ENCODE peak calls at places on chromosomes 1 and 21, in four cellular contexts. D is HCT116, H is K562, B is HepG2. Q is an unnamed sample. For H3K4me1, the result is how much of the 10 kb centered on the place peaks cover.

GRCh38 chr1:227786673-227787512 is 28.6 kb upstream of the PRSS38 start:
- DNase-seq in H (no peak), B (no peak), D (no peak), Q (no peak)

GRCh38 chr1:209685835-209686234 is 10.6 kb downstream of the G0S2 start:
- DNase-seq in B (no peak), D (no peak), H (no peak), Q (no peak)

GRCh38 chr21:42956824-42957632 is 17.3 kb upstream of the PKNOX1 start:
- DNase-seq in H (no peak), D (no peak), B (peak), Q (no peak)

GRCh38 chr1:236321101-236321500 is 39.3 kb upstream of the ERO1B start:
- DNase-seq in H (no peak), B (no peak), D (no peak), Q (no peak)

GRCh38 chr1:36988741-36989193 is 45.5 kb downstream of the GRIK3 start:
- DNase-seq in H (no peak), B (no peak), D (no peak), Q (no peak)

GRCh38 chr1:165891461-165891860 is 64.0 kb downstream of the UCK2 start:
- DNase-seq in D (no peak), H (no peak), B (no peak), Q (no peak)

GRCh38 chr1:224212618-224213037 is 29.6 kb downstream of the DEGS1 start:
- DNase-seq in H (no peak), B (no peak), D (no peak), Q (no peak)

GRCh38 chr1:67832737-67833594 is at the start of gene GNG12:
- DNase-seq in B (no peak), D (peak), H (peak), Q (no peak)

GRCh38 chr1:65002156-65002507 is 35.8 kb upstream of the JAK1 start:
- DNase-seq in H (no peak), D (no peak), B (no peak), Q (no peak)

GRCh38 chr21:31338892-31339368 is 5.1 kb downstream of the TIAM1 start:
- DNase-seq in H (no peak), B (no peak), D (no peak), Q (no peak)

GRCh38 chr1:226887006-226887405 is 16.6 kb downstream of the PSEN2 start:
- DNase-seq in B (no peak), D (no peak), H (no peak), Q (no peak)

GRCh38 chr1:203454986-203455471 is 20.6 kb upstream of the PRELP start:
- DNase-seq in D (no peak), B (no peak), H (no peak), Q (no peak)
- TF ChIP-seq SIN3A in D (no peak), B (no peak), H (no peak), Q (no peak)

DNA sequence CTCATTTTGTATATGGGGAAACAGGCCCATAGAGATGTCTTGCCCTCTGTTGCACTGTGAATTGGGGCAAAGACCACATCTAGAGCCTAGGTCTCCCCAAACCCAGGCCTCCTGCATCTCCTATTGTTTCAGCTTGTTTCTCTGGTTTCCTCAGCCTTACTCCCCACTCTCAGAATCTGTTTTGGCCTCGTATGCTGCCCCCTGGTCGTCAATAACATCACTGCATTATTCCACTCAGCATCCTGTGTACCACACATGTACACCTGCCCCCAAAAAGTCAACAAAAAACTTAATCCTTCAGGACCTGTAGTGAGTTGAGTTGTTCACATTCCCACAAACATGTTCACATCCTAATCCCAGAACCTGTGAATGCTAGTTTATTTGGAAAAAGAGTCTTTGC is 184.8 kb downstream of the BRINP2 start:
- DNase-seq in B (peak), D (no peak), H (no peak), Q (peak)
- TF ChIP-seq TCF7L2 in B (no peak), D (no peak), H (no peak), Q (no peak)

GRCh38 chr1:150498342-150498741 is 9.6 kb upstream of the ECM1 start:
- DNase-seq in H (no peak), B (no peak), D (no peak), Q (no peak)
- H3K4me1 ChIP-seq in H (under half), B (under half), D (under half), Q (under half)

GRCh38 chr1:94617139-94617805 is 75.7 kb upstream of the F3 start:
- DNase-seq in H (no peak), D (peak), B (no peak), Q (no peak)

GRCh38 chr1:94614168-94614815 is 72.7 kb upstream of the F3 start:
- DNase-seq in D (no peak), B (no peak), H (no peak), Q (no peak)

GRCh38 chr1:94614980-94615379 is 73.4 kb upstream of the F3 start:
- DNase-seq in D (no peak), H (no peak), B (no peak), Q (no peak)

GRCh38 chr1:94617957-94618739 is 76.6 kb upstream of the F3 start:
- DNase-seq in D (no peak), B (peak), H (no peak), Q (no peak)

DNA sequence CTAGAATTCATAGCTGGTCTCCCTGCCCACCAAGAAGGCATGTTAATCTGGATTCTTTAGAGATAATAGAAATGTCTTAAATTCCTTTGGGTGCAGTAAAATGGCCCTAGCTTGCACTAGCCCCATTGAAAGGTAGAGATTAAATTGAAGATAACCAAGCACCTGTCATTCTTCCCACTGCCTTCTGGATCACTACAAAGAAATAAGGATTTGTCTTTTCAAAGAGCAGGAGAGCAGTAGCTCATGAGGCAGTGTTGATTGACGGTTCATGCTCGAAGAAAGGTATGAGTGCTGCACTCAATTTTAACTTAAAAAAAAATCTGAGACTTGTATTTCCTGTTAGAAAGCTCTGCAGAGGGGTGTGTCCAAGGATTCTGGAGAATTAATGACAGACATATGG is 74.9 kb upstream of the F3 start:
- DNase-seq in D (no peak), B (no peak), H (no peak), Q (no peak)
- TF ChIP-seq SIN3A in D (no peak), B (no peak), H (no peak), Q (no peak)

GRCh38 chr1:204987689-204988088 is 55.3 kb upstream of the CNTN2 start:
- DNase-seq in B (no peak), H (no peak), D (no peak), Q (no peak)

GRCh38 chr1:204990721-204991341 is 52.2 kb upstream of the CNTN2 start:
- DNase-seq in B (no peak), D (no peak), H (no peak), Q (no peak)

GRCh38 chr1:204988201-204988600 is 54.8 kb upstream of the CNTN2 start:
- DNase-seq in H (no peak), B (no peak), D (no peak), Q (no peak)

GRCh38 chr1:204990059-204990664 is 52.9 kb upstream of the CNTN2 start:
- DNase-seq in D (no peak), B (no peak), H (no peak), Q (no peak)

GRCh38 chr1:204989266-204990058 is 53.5 kb upstream of the CNTN2 start:
- DNase-seq in H (peak), B (peak), D (peak), Q (peak)
- TF ChIP-seq TCF7L2 in H (no peak), B (no peak), D (no peak), Q (no peak)

DNA sequence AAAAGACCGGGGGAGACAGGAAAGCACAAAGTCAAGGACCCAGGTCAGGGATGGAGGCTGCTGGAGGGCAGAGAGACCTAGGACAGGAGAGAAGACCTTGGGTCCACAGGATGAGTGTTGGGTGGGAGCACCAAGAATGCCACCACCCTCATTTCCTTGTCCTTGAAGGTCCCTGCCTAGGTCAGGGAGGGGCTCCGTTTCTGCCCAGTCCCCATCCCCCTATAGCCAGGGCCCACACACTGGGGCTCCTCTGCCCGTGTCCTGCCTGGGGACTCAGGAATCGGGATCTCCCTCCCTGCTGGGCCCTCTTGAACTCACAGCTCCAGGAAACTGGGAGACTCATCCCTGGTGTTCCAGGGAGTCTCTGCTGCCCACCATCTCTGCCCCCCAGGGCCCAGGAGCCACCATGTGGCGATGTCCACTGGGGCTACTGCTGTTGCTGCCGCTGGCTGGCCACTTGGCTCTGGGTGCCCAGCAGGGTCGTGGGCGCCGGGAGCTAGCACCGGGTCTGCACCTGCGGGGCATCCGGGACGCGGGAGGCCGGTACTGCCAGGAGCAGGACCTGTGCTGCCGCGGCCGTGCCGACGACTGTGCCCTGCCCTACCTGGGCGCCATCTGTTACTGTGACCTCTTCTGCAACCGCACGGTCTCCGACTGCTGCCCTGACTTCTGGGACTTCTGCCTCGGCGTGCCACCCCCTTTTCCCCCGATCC is 584 bp downstream of the TINAGL1 start:
- DNase-seq in H (no peak), B (no peak), D (no peak), Q (no peak)
- H3K4me1 ChIP-seq in H (under half), B (half or more), D (under half), Q (half or more)

DNA sequence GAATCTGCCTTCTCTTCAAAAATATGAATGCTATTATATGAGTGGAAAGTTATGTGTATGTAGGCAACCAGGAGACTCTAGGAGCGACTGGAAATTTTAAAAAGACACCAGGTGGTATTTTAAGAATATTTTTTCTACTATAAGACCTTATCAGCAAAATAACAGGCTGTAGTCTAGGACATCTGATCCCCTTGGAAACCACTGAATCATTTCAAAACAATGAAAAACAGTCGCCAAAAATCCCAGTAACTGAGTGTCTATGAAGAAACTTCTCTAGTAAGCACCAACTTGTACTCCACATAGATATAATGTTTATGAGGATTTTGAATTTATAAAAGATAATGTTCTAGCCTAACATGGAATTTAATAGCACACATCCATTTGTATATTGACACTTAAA is 358.5 kb downstream of the GPATCH2 start:
- DNase-seq in D (no peak), B (no peak), H (no peak), Q (no peak)
- TF ChIP-seq SIN3A in D (no peak), B (no peak), H (no peak), Q (no peak)